ENCODE peak calls at places on chromosomes 1 and 21, in nine cellular contexts. Q is fibroblast of pulmonary artery; W is uterus; H is Panc1; R is K562; O is fibroblast of mammary gland; T is central memory CD4-positive, alpha-beta T cell; V is GM12878; E is ELR. M is an unnamed sample.

GRCh38 chr1:16110884-16111283 is 37.4 kb upstream of the FAM131C start:
- DNase-seq in E (no peak), H (no peak), Q (no peak), R (no peak), O (no peak), T (no peak), W (no peak), V (no peak), M (peak; percentile 11)

GRCh38 chr1:11350265-11350664 is 77.3 kb downstream of the UBIAD1 start:
- DNase-seq in T (no peak), R (no peak), W (no peak), V (no peak), O (no peak), Q (no peak), E (no peak), H (no peak), M (peak; percentile 75)

GRCh38 chr1:29332204-29332603 is 95.9 kb downstream of the PTPRU start:
- DNase-seq in V (no peak), T (no peak), H (no peak), Q (peak; percentile 58), E (peak; percentile 56), O (peak; percentile 47), R (peak; percentile 65), W (no peak), M (peak; percentile 56)

GRCh38 chr1:117363591-117364048 is 3.6 kb upstream of the MAN1A2 start:
- DNase-seq in V (peak; percentile 50), E (no peak), W (no peak), Q (no peak), R (peak; percentile 36), T (no peak), O (no peak), H (no peak), M (peak; percentile 27)

GRCh38 chr1:245154429-245155185 is at the start of gene KIF26B:
- DNase-seq in E (peak; percentile 63), V (no peak), Q (peak; percentile 68), R (peak; percentile 53), W (no peak), H (no peak), T (no peak), O (peak; percentile 42), M (peak; percentile 95)

GRCh38 chr21:34156957-34157356 is 83.6 kb downstream of the MRPS6 start:
- DNase-seq in V (no peak), T (no peak), Q (no peak), O (no peak), E (no peak), H (no peak), R (no peak), W (no peak), M (no peak)

GRCh38 chr1:193705473-193706074 is 519.2 kb upstream of the B3GALT2 start:
- DNase-seq in R (no peak), V (no peak), Q (no peak), W (no peak), H (no peak), O (peak; percentile 6), E (peak; percentile 8), T (no peak), M (no peak)

GRCh38 chr1:109783436-109783835 is 19.7 kb upstream of the EPS8L3 start:
- DNase-seq in W (no peak), H (peak; percentile 52), T (no peak), V (no peak), E (peak; percentile 90), R (no peak), Q (peak; percentile 78), O (peak; percentile 74), M (peak; percentile 89)

GRCh38 chr1:84366786-84367185 is 31.5 kb upstream of the DNASE2B start:
- DNase-seq in E (no peak), T (no peak), W (no peak), R (no peak), O (peak; percentile 87), Q (peak; percentile 93), V (no peak), H (no peak), M (peak; percentile 58)

GRCh38 chr1:175124842-175125241 is 57.2 kb downstream of the TNN start:
- DNase-seq in V (no peak), E (no peak), R (no peak), W (no peak), O (no peak), Q (peak; percentile 41), H (no peak), T (no peak), M (no peak)

GRCh38 chr21:38802050-38803026 is 3.4 kb upstream of the ETS2 start:
- DNase-seq in R (no peak), H (no peak), O (no peak), V (no peak), Q (no peak), T (no peak), E (no peak), W (no peak), M (no peak)

GRCh38 chr1:17688217-17688810 is 66.8 kb upstream of the ACTL8 start:
- DNase-seq in E (no peak), H (no peak), R (no peak), Q (no peak), W (no peak), T (no peak), V (no peak), O (no peak), M (no peak)

GRCh38 chr1:172893146-172893841 is 157.4 kb downstream of the TNFSF18 start:
- DNase-seq in W (no peak), O (peak; percentile 57), T (no peak), V (no peak), R (no peak), Q (peak; percentile 70), E (no peak), H (no peak), M (no peak)

GRCh38 chr21:46145159-46145839 is 10.1 kb downstream of the FTCD start:
- DNase-seq in R (no peak), E (no peak), Q (no peak), V (no peak), O (no peak), T (no peak), H (no peak), W (peak; percentile 21), M (peak; percentile 30)

GRCh38 chr1:114100148-114100547 is 53.5 kb downstream of the SYT6 start:
- DNase-seq in H (no peak), E (no peak), W (no peak), Q (no peak), O (no peak), R (no peak), V (no peak), T (no peak), M (no peak)

GRCh38 chr1:30449003-30449402 is 274.4 kb downstream of the MATN1 start:
- DNase-seq in V (no peak), T (no peak), E (no peak), Q (no peak), W (no peak), H (no peak), O (no peak), R (no peak), M (no peak)

GRCh38 chr1:244100276-244100675 is 49.2 kb downstream of the ZBTB18 start:
- DNase-seq in E (no peak), Q (no peak), T (no peak), V (no peak), O (no peak), W (no peak), R (no peak), H (no peak), M (no peak)

GRCh38 chr21:34889287-34889536 is 159.9 kb downstream of the RUNX1 start:
- DNase-seq in Q (peak; percentile 80), R (no peak), W (peak; percentile 36), T (no peak), H (no peak), E (peak; percentile 79), V (no peak), O (peak; percentile 74), M (peak; percentile 95)